ENCODE peak calls at places on chromosomes 6 and 20, in eight cellular contexts. P, Q, Z, W, K, L, X and A are unnamed samples. For H3K36me3, the result is how much of the 10 kb centered on the place peaks cover.

GRCh38 chr6:137707590-137708360 is 159.3 kb upstream of the TNFAIP3 start:
- DNase-seq in W (peak), Z (peak), L (peak), Q (peak), K (peak), X (peak), P (peak), A (peak)

GRCh38 chr6:147689398-147689797 is 180.9 kb downstream of the SAMD5 start:
- DNase-seq in L (no peak), K (no peak), X (no peak), W (no peak), Q (no peak), Z (no peak), P (no peak), A (no peak)

GRCh38 chr20:51910202-51911050 is 108.1 kb upstream of the SALL4 start:
- DNase-seq in X (no peak), Q (no peak), K (no peak), W (no peak), Z (no peak), L (no peak), P (no peak), A (peak)

GRCh38 chr20:36120991-36121390 is 33.5 kb upstream of the EPB41L1 start:
- DNase-seq in L (no peak), W (no peak), P (no peak), Z (no peak), K (no peak), Q (no peak), X (no peak), A (no peak)

GRCh38 chr6:115945806-115946205 is 114.9 kb downstream of the FRK start:
- DNase-seq in K (no peak), P (no peak), X (no peak), Z (no peak), L (no peak), Q (no peak), W (no peak), A (no peak)

GRCh38 chr6:74936886-74937285 is 269.0 kb downstream of the COL12A1 start:
- DNase-seq in Q (no peak), K (no peak), Z (no peak), W (no peak), X (peak), L (no peak), P (no peak), A (no peak)

GRCh38 chr6:101286146-101286545 is 107.4 kb upstream of the GRIK2 start:
- DNase-seq in Z (no peak), P (no peak), Q (no peak), W (no peak), K (no peak), X (no peak), L (no peak), A (no peak)

GRCh38 chr6:2951723-2952122 is 19.6 kb downstream of the SERPINB6 start:
- DNase-seq in Z (no peak), W (peak), P (peak), Q (no peak), X (no peak), K (no peak), L (no peak), A (no peak)

GRCh38 chr20:438581-439469 is 23.5 kb downstream of the TBC1D20 start:
- DNase-seq in K (no peak), X (no peak), Z (peak), P (peak), Q (no peak), L (no peak), W (no peak), A (no peak)

GRCh38 chr20:56223352-56223751 is 25.2 kb upstream of the MC3R start:
- DNase-seq in K (no peak), W (no peak), L (no peak), P (no peak), Q (no peak), Z (no peak), X (no peak), A (no peak)

GRCh38 chr6:169254456-169255316 is 1.0 kb upstream of the THBS2 start:
- DNase-seq in Q (no peak), W (no peak), Z (no peak), K (no peak), L (no peak), X (peak), P (peak), A (no peak)

GRCh38 chr20:45359406-45360148 is 3.4 kb upstream of the SYS1 start:
- DNase-seq in L (no peak), P (no peak), W (peak), Z (no peak), X (peak), Q (no peak), K (no peak), A (no peak)

GRCh38 chr20:34570859-34571306 is 12.4 kb downstream of the MAP1LC3A start:
- DNase-seq in X (peak), P (no peak), Q (no peak), L (no peak), Z (no peak), K (no peak), W (no peak), A (no peak)

GRCh38 chr20:45223136-45223535 is 2.0 kb downstream of the SEMG2 start:
- DNase-seq in L (no peak), K (no peak), Z (no peak), X (no peak), Q (no peak), W (no peak), P (no peak), A (no peak)

GRCh38 chr6:158381214-158381613 is 68.9 kb downstream of the TULP4 start:
- DNase-seq in K (no peak), Z (no peak), L (no peak), Q (no peak), X (peak), W (no peak), P (no peak), A (no peak)

GRCh38 chr20:62985089-62985778 is 21.5 kb downstream of the BHLHE23 start:
- DNase-seq in Z (no peak), L (no peak), Q (no peak), X (no peak), P (no peak), W (no peak), K (no peak), A (no peak)

GRCh38 chr20:63855363-63856110 is 5.8 kb upstream of the ABHD16B start:
- DNase-seq in P (peak), W (no peak), X (peak), L (no peak), K (no peak), Z (no peak), Q (peak), A (no peak)

GRCh38 chr6:158213925-158214674 is 46.0 kb downstream of the GTF2H5 start:
- DNase-seq in Z (peak), W (peak), Q (peak), L (peak), X (peak), P (peak), K (peak), A (peak)

GRCh38 chr6:9138856-9139426 is 703.6 kb upstream of the SLC35B3 start:
- DNase-seq in K (no peak), Z (no peak), X (peak), L (no peak), W (no peak), Q (no peak), P (no peak), A (no peak)

GRCh38 chr6:43328528-43328927 is 19.9 kb upstream of the CRIP3 start:
- DNase-seq in X (no peak), P (no peak), Q (no peak), K (no peak), Z (no peak), W (no peak), L (no peak), A (no peak)

GRCh38 chr6:43335469-43335868 is 26.8 kb upstream of the CRIP3 start:
- DNase-seq in Z (no peak), L (no peak), Q (no peak), W (peak), P (no peak), K (no peak), X (no peak), A (no peak)

GRCh38 chr6:43331876-43332275 is 23.2 kb upstream of the CRIP3 start:
- DNase-seq in P (no peak), Q (no peak), L (no peak), Z (no peak), W (no peak), X (no peak), K (no peak), A (no peak)

GRCh38 chr6:43334466-43335095 is 26.0 kb upstream of the CRIP3 start:
- DNase-seq in P (no peak), L (peak), Z (no peak), W (peak), X (peak), Q (no peak), K (no peak), A (no peak)

DNA sequence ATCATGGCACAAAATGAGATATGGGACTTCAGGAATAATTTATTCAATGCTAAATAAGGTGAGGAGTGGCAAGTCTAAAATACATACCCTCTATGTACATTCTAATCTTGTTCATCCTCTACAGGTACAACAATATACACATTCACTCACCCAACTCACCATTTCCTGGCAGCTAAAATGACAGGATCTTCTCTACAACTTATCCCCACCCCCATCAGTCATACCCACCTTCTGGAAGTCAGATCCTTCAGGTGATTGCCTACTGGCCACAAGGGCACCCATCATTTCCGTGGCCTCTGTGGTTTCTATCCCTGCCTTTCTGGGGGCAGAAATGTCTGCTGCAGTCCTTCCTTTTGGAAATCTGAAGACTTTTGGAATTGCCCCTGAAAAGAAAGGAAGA is 22.8 kb upstream of the CRIP3 start:
- DNase-seq in Z (no peak), X (no peak), L (no peak), P (no peak), K (no peak), W (no peak), Q (no peak), A (no peak)
- H3K4me3 ChIP-seq in Z (no peak), X (no peak), L (no peak), P (no peak), K (no peak), W (no peak), Q (no peak), A (no peak)

GRCh38 chr6:83055366-83055964 is 10.2 kb downstream of the UBE3D start:
- DNase-seq in X (peak), Q (peak), K (no peak), Z (peak), P (no peak), L (no peak), W (peak), A (peak)

GRCh38 chr6:83053678-83054077 is 12.0 kb downstream of the UBE3D start:
- DNase-seq in X (no peak), L (no peak), K (no peak), Q (no peak), P (no peak), W (no peak), Z (no peak), A (no peak)

GRCh38 chr6:83047065-83047754 is 18.4 kb downstream of the UBE3D start:
- DNase-seq in W (no peak), P (no peak), L (no peak), Q (no peak), Z (no peak), X (no peak), K (no peak), A (no peak)

GRCh38 chr6:83051386-83052172 is 14.1 kb downstream of the UBE3D start:
- DNase-seq in Z (no peak), L (no peak), Q (no peak), W (no peak), K (no peak), X (no peak), P (no peak), A (no peak)
- H3K36me3 ChIP-seq in Z (under half), L (under half), Q (under half), W (under half), K (under half), X (under half), P (under half), A (under half)

GRCh38 chr6:113475392-113475791 is 381.8 kb upstream of the MARCKS start:
- DNase-seq in K (peak), Z (no peak), P (no peak), Q (no peak), W (no peak), X (no peak), L (no peak), A (no peak)

GRCh38 chr6:113481910-113482309 is 375.2 kb upstream of the MARCKS start:
- DNase-seq in K (no peak), X (no peak), W (no peak), Q (no peak), L (no peak), P (no peak), Z (no peak), A (no peak)

GRCh38 chr6:113482771-113483170 is 374.4 kb upstream of the MARCKS start:
- DNase-seq in W (no peak), Q (no peak), X (no peak), L (no peak), K (no peak), P (no peak), Z (no peak), A (no peak)

GRCh38 chr6:113481441-113481840 is 375.7 kb upstream of the MARCKS start:
- DNase-seq in Z (no peak), L (no peak), W (no peak), Q (no peak), P (no peak), X (peak), K (no peak), A (no peak)

GRCh38 chr6:113476937-113477839 is 380.0 kb upstream of the MARCKS start:
- DNase-seq in L (no peak), X (peak), K (no peak), W (no peak), Q (no peak), Z (no peak), P (no peak), A (no peak)
- H3K27ac ChIP-seq in L (no peak), X (no peak), K (no peak), W (no peak), Q (no peak), Z (no peak), P (no peak), A (no peak)

GRCh38 chr6:33875696-33876095 is 71.9 kb upstream of the MLN start:
- DNase-seq in Q (no peak), W (no peak), L (no peak), P (no peak), K (peak), Z (no peak), X (peak), A (no peak)
- H3K4me3 ChIP-seq in Q (no peak), W (no peak), L (no peak), P (no peak), K (no peak), Z (no peak), X (no peak), A (no peak)

DNA sequence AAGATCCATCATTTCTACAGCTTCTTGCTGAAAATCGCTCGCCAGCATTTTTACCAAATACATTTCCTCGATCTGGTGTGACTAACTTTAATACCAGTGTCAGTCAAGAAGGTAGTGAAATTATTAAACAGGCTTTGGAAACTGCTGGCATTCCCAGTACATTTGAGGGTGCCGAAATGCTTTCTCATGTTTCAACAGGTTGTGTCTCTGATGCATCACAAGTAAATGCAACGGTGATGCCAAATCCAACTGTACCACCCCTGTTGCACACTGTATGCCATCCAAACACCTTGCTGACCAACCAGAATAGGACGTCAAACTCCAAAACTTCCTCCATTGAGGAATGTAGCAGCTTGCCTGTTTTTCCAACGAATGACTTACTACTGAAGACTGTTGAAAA is 64.4 kb upstream of the SMIM8 start:
- DNase-seq in K (no peak), Z (no peak), W (no peak), L (no peak), Q (no peak), P (no peak), X (no peak), A (no peak)
- H3K36me3 ChIP-seq in K (half or more), Z (under half), W (under half), L (under half), Q (under half), P (under half), X (half or more), A (under half)

DNA sequence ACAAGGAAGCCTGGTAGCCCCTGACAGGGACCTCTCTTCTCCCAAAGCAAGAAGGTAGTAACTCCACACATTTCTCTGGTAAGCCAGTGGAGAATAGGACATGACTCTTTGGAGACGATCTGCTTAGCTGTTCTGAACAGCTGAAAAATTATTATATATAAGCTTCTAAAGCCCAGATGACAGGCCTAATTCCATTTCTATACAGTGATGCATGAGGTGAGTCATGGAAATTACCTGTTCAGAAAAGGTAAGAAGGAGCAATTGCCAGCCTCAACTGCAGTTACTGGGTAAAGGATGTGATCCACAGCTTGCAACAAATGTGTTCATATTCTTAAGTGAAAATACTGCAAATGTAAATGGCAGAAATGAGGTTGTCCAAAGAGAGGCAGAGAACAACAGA is 54.0 kb downstream of the PREP start:
- DNase-seq in K (no peak), X (no peak), Z (no peak), Q (no peak), W (no peak), P (no peak), L (no peak), A (no peak)
- H3K27ac ChIP-seq in K (no peak), X (no peak), Z (no peak), Q (no peak), W (no peak), P (no peak), L (no peak), A (no peak)

GRCh38 chr6:6915813-6916547 is 191.8 kb upstream of the RREB1 start:
- DNase-seq in Z (no peak), W (peak), P (no peak), Q (peak), L (no peak), K (peak), X (peak), A (peak)
- H3K4me3 ChIP-seq in Z (peak), W (peak), P (no peak), Q (peak), L (no peak), K (peak), X (peak), A (no peak)

GRCh38 chr20:47289096-47289495 is 67.4 kb downstream of the ZMYND8 start:
- DNase-seq in K (no peak), Z (no peak), P (no peak), X (no peak), W (no peak), Q (no peak), L (no peak), A (no peak)

GRCh38 chr20:47286681-47287080 is 69.8 kb downstream of the ZMYND8 start:
- DNase-seq in L (no peak), W (no peak), K (no peak), X (no peak), Q (no peak), Z (no peak), P (no peak), A (no peak)

GRCh38 chr20:47287609-47288144 is 68.8 kb downstream of the ZMYND8 start:
- DNase-seq in Q (no peak), W (no peak), X (no peak), K (no peak), P (no peak), Z (no peak), L (no peak), A (no peak)

GRCh38 chr20:47292581-47292980 is 63.9 kb downstream of the ZMYND8 start:
- DNase-seq in L (no peak), K (no peak), X (no peak), Q (no peak), Z (no peak), W (no peak), P (no peak), A (no peak)

GRCh38 chr20:47289989-47290388 is 66.5 kb downstream of the ZMYND8 start:
- DNase-seq in K (no peak), X (peak), P (no peak), Z (no peak), Q (no peak), L (no peak), W (no peak), A (no peak)
- H3K36me3 ChIP-seq in K (half or more), X (half or more), P (under half), Z (half or more), Q (under half), L (under half), W (under half), A (under half)